ENCODE peak calls at places on chromosomes 2 and 18, in four cellular contexts. T is glomerular endothelial cell, F is activated T-cell treated with anti-CD3 and anti-CD28 coated beads for 1 hour, J is neural progenitor cell. L is an unnamed sample.
A peak's percentile ranks its signal among the peaks of the same experiment; 100 is the strongest.

GRCh38 chr2:28359222-28360065 is 33.2 kb upstream of the FOSL2 start:
- DNase-seq in F (peak; percentile 59), J (no peak), T (no peak), L (peak; percentile 85)

GRCh38 chr2:23460983-23461382 is 76.0 kb downstream of the KLHL29 start:
- DNase-seq in J (no peak), F (no peak), T (no peak), L (no peak)

GRCh38 chr2:98333922-98334321 is 12.3 kb upstream of the CNGA3 start:
- DNase-seq in T (no peak), F (no peak), J (no peak), L (no peak)

GRCh38 chr18:26549103-26549485 is 741 bp upstream of the KCTD1 start:
- DNase-seq in T (no peak), F (no peak), J (no peak), L (no peak)

GRCh38 chr2:206955253-206955652 is 15.9 kb downstream of the CPO start:
- DNase-seq in T (no peak), J (no peak), F (no peak), L (no peak)

GRCh38 chr18:39345321-39345720 is 1779.7 kb upstream of the CELF4 start:
- DNase-seq in T (no peak), J (no peak), F (no peak), L (no peak)

GRCh38 chr2:157722580-157723234 is 94.0 kb upstream of the ACVR1C start:
- DNase-seq in F (no peak), T (no peak), J (peak; percentile 20), L (no peak)

GRCh38 chr2:99448556-99448955 is 41.3 kb downstream of the REV1 start:
- DNase-seq in F (no peak), J (no peak), T (peak; percentile 67), L (no peak)

GRCh38 chr18:5890606-5891360 is 4.5 kb downstream of the TMEM200C start:
- DNase-seq in F (no peak), T (no peak), J (peak; percentile 84), L (no peak)

GRCh38 chr18:48938827-48939367 is 11.9 kb downstream of the SMAD7 start:
- DNase-seq in F (no peak), T (no peak), J (no peak), L (no peak)

GRCh38 chr2:105680357-105680756 is 64.4 kb upstream of the NCK2 start:
- DNase-seq in T (no peak), J (no peak), F (no peak), L (no peak)

GRCh38 chr2:240384711-240385450 is 50.6 kb upstream of the GPC1 start:
- DNase-seq in T (no peak), J (no peak), F (no peak), L (no peak)

GRCh38 chr2:237996041-237996593 is 29.3 kb downstream of the UBE2F start:
- DNase-seq in F (no peak), T (no peak), J (no peak), L (no peak)

GRCh38 chr18:79405019-79405780 is 9.5 kb downstream of the NFATC1 start:
- DNase-seq in F (no peak), T (no peak), J (no peak), L (no peak)

GRCh38 chr2:25039126-25039525 is 2.8 kb upstream of the EFR3B start:
- DNase-seq in T (no peak), J (no peak), F (no peak), L (no peak)

GRCh38 chr2:62287895-62288589 is 92.1 kb downstream of the B3GNT2 start:
- DNase-seq in F (peak; percentile 44), T (no peak), J (no peak), L (peak; percentile 34)

GRCh38 chr2:238141541-238142318 is 3.3 kb downstream of the KLHL30 start:
- DNase-seq in J (no peak), F (no peak), T (no peak), L (no peak)

GRCh38 chr18:44325903-44326650 is 354.6 kb upstream of the SETBP1 start:
- DNase-seq in F (no peak), J (peak; percentile 87), T (peak; percentile 67), L (no peak)

GRCh38 chr18:70068981-70069380 is 121.3 kb upstream of the CD226 start:
- DNase-seq in F (no peak), J (no peak), T (no peak), L (no peak)

GRCh38 chr2:197011777-197012641 is 85.5 kb upstream of the PGAP1 start:
- DNase-seq in T (no peak), F (no peak), J (peak; percentile 71), L (no peak)

GRCh38 chr2:28745225-28745624 is 6.4 kb upstream of the PPP1CB start:
- DNase-seq in J (no peak), T (no peak), F (no peak), L (no peak)

GRCh38 chr2:223734346-223734745 is 103.0 kb downstream of the AP1S3 start:
- DNase-seq in F (no peak), T (no peak), J (no peak), L (no peak)

GRCh38 chr18:2898131-2898640 is 51.4 kb downstream of the EMILIN2 start:
- DNase-seq in T (no peak), F (no peak), J (no peak), L (no peak)

GRCh38 chr18:7822435-7823425 is 255.6 kb downstream of the PTPRM start:
- DNase-seq in J (peak; percentile 18), F (no peak), T (no peak), L (no peak)

GRCh38 chr2:8819194-8819593 is 18.2 kb downstream of the KIDINS220 start:
- DNase-seq in F (no peak), J (no peak), T (no peak), L (no peak)

GRCh38 chr2:121101093-121101715 is 183.8 kb downstream of the TFCP2L1 start:
- DNase-seq in T (no peak), J (no peak), F (no peak), L (no peak)

GRCh38 chr2:32355976-32356734 is 668 bp upstream of the BIRC6 start:
- DNase-seq in F (no peak), T (no peak), J (no peak), L (no peak)

GRCh38 chr2:209986405-209986804 is 16.0 kb upstream of the RPE start:
- DNase-seq in T (no peak), J (no peak), F (no peak), L (no peak)

GRCh38 chr18:74511823-74512222 is 15.7 kb downstream of the CNDP2 start:
- DNase-seq in T (no peak), F (no peak), J (no peak), L (no peak)

GRCh38 chr2:74922592-74923227 is 35.7 kb upstream of the POLE4 start:
- DNase-seq in J (no peak), T (no peak), F (no peak), L (no peak)

GRCh38 chr2:78589871-78590270 is 435.6 kb upstream of the REG3G start:
- DNase-seq in J (no peak), F (no peak), T (no peak), L (no peak)

GRCh38 chr18:3410273-3410672 is 39.7 kb upstream of the TGIF1 start:
- DNase-seq in F (no peak), J (no peak), T (no peak), L (no peak)

GRCh38 chr2:168194784-168195522 is 52.4 kb downstream of the STK39 start:
- DNase-seq in J (no peak), T (no peak), F (no peak), L (no peak)

GRCh38 chr18:3088444-3088843 is 75.5 kb upstream of the LPIN2 start:
- DNase-seq in J (no peak), F (no peak), T (no peak), L (no peak)

GRCh38 chr2:235935071-235935470 is 233.1 kb downstream of the GBX2 start:
- DNase-seq in T (no peak), J (no peak), F (no peak), L (no peak)

GRCh38 chr2:112216158-112216557 is 38.7 kb downstream of the ZC3H8 start:
- DNase-seq in J (no peak), F (no peak), T (no peak), L (no peak)